ENCODE peak calls at places on chromosome 5, in five cellular contexts. A is adrenal gland, T is body of pancreas, H is A549, S is sigmoid colon. D is an unnamed sample.

GRCh38 chr5:127112347-127112864 is 39.1 kb upstream of the C5orf63 start:
- DNase-seq in S (no peak), H (no peak), T (no peak), A (no peak), D (no peak)

GRCh38 chr5:6707852-6708251 is 5.4 kb upstream of the TENT4A start:
- DNase-seq in T (no peak), H (no peak), S (no peak), A (no peak), D (no peak)

GRCh38 chr5:31530541-31531265 is 1.2 kb downstream of the DROSHA start:
- DNase-seq in S (no peak), H (no peak), T (no peak), A (no peak), D (no peak)

GRCh38 chr5:112146323-112146848 is 272.7 kb downstream of the EPB41L4A start:
- DNase-seq in H (no peak), T (no peak), S (peak), A (peak), D (no peak)

GRCh38 chr5:61398440-61398839 is 66.4 kb downstream of the ZSWIM6 start:
- DNase-seq in T (no peak), S (no peak), A (no peak), H (no peak), D (no peak)

GRCh38 chr5:132782101-132782500 is 5.1 kb upstream of the SEPTIN8 start:
- DNase-seq in T (no peak), S (peak), H (no peak), A (no peak), D (no peak)

GRCh38 chr5:91632871-91633270 is 249.8 kb upstream of the ARRDC3 start:
- DNase-seq in S (no peak), H (peak), T (no peak), A (no peak), D (no peak)

GRCh38 chr5:138140268-138140667 is 1.0 kb upstream of the NME5 start:
- DNase-seq in S (no peak), A (no peak), T (no peak), H (no peak), D (no peak)

GRCh38 chr5:179869101-179869500 is 10.5 kb upstream of the MRNIP start:
- DNase-seq in A (no peak), H (no peak), S (peak), T (no peak), D (no peak)

GRCh38 chr5:60997721-60998120 is 52.7 kb downstream of the NDUFAF2 start:
- DNase-seq in T (no peak), A (no peak), H (no peak), S (no peak), D (no peak)

GRCh38 chr5:59746261-59746765 is 147.2 kb downstream of the PDE4D start:
- DNase-seq in A (no peak), T (no peak), S (peak), H (peak), D (no peak)

GRCh38 chr5:81234299-81234698 is 1.2 kb downstream of the CKMT2 start:
- DNase-seq in A (no peak), H (no peak), T (no peak), S (no peak), D (no peak)

GRCh38 chr5:136007271-136007670 is 21.5 kb upstream of the TGFBI start:
- DNase-seq in H (no peak), S (no peak), A (no peak), T (no peak), D (no peak)

GRCh38 chr5:111976705-111977104 is 219.7 kb upstream of the NREP start:
- DNase-seq in S (no peak), T (no peak), H (no peak), A (no peak), D (no peak)

GRCh38 chr5:133713746-133714145 is 101.4 kb upstream of the FSTL4 start:
- DNase-seq in A (no peak), T (no peak), H (no peak), S (no peak), D (no peak)

GRCh38 chr5:149961186-149961685 is 678 bp downstream of the SLC26A2 start:
- DNase-seq in S (no peak), A (no peak), T (no peak), H (no peak), D (no peak)

DNA sequence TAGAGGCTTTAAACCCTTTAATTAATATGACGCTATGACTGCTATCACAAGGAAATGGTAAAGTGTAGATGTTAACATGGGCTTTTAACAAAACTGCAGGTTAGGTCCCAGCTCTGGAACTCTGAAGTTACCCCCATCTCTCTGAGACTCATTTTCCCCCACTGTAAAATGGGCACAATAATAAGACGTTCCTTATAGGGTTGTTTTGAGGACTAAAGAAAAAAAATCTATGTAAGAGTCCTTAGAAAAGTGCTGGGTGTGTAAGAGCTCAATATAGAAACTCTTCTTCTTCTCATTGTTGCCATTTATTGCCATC is 45.8 kb upstream of the STK32A start:
- DNase-seq in T (no peak), H (no peak), A (no peak), S (no peak), D (no peak)
- TF ChIP-seq CTCF in T (no peak), H (no peak), A (no peak), S (no peak), D (no peak)

GRCh38 chr5:168590666-168591065 is 11.5 kb upstream of the PANK3 start:
- DNase-seq in T (no peak), S (no peak), H (no peak), A (no peak), D (no peak)

GRCh38 chr5:168592014-168592368 is 12.8 kb upstream of the PANK3 start:
- DNase-seq in T (peak), H (peak), S (no peak), A (peak), D (no peak)

GRCh38 chr5:168596927-168597326 is 17.8 kb upstream of the PANK3 start:
- DNase-seq in A (no peak), H (no peak), S (no peak), T (no peak), D (no peak)

GRCh38 chr5:168587987-168588386 is 8.8 kb upstream of the PANK3 start:
- DNase-seq in A (no peak), H (no peak), S (no peak), T (no peak), D (no peak)

DNA sequence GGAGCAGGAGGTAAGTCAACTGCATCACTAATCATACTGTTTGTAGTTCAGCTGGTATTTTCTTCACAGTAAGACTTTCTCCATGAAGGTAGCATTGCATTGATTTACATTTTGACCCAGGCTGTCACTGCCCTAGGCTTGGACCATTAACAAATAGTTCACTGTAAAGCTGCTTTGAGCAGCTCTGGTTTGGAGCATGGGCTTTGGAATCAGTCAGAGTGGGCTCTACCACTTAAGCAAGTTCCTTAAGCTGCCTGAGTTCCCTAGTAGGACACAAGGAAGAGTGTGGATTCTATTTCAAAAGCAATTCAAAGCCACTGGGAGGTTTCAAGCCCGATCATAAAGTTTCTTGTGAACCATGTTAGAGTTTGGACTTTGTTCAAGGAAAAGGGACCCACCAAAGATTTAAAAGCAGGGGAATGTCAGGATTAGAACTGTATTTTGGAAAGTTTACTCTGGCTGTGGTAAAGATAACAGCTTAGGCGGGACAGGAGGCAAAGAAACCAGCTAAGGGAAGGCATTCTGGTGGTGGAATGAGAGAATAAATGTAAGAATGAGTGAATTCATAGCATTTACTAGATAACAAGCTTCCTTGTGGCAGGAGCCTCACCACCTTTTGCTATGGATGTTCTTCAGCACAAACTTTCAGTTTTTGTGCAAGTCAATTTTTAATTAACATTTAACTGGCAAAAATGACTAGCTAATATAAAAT is 12.3 kb upstream of the PANK3 start:
- DNase-seq in T (no peak), H (no peak), S (no peak), A (no peak), D (no peak)
- TF ChIP-seq POLR2A in T (no peak), H (no peak), S (no peak), A (no peak), D (no peak)

DNA sequence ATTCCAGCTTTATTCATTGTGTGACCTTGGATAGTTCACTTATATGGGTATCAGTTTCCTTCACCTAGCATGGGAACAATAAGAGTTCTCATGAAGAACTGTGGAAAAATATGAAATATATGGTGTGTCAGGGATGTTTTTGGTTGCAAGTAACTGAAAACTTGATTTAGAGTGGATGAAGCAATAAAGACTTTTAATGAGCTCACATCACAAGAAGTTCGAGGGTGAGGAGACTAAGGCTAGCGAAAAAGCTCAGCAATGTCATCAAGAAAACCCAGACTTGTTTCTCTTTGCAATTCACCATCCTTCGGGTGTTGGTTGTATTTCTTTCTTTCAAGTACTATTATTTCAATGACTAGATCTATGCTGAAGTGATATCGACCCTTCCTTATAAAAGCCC is 124.3 kb upstream of the STC2 start:
- DNase-seq in H (no peak), A (no peak), T (no peak), S (no peak), D (no peak)
- H3K27ac ChIP-seq in H (peak), A (peak), T (peak), S (no peak), D (no peak)

DNA sequence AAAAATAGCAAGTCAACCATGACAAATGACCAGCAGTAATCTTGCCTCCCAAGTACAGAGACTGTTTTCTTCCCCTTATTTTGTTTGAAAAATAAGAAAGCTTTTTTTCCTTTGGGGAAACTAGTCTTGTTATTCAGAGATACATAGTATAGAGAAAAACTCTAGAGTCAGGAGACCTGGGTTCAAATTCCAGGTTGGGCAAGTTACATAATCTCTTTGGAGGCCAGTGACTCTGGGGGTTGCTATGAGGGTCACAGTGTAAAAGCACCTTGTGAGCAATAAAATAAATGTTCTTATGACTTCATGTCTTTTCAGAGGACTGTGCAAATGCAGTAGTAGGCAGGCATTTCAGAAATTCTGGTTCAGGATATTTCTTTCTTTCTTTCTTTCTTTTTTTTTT is 71.5 kb downstream of the GDNF start:
- DNase-seq in T (no peak), A (no peak), H (no peak), S (no peak), D (no peak)
- TF ChIP-seq CTCF in T (no peak), A (no peak), H (no peak), S (no peak), D (no peak)

GRCh38 chr5:36657563-36657995 is 51.2 kb downstream of the SLC1A3 start:
- DNase-seq in T (peak), A (peak), H (peak), S (peak), D (peak)
- TF ChIP-seq POLR2A in T (no peak), A (no peak), H (no peak), S (no peak), D (no peak)

DNA sequence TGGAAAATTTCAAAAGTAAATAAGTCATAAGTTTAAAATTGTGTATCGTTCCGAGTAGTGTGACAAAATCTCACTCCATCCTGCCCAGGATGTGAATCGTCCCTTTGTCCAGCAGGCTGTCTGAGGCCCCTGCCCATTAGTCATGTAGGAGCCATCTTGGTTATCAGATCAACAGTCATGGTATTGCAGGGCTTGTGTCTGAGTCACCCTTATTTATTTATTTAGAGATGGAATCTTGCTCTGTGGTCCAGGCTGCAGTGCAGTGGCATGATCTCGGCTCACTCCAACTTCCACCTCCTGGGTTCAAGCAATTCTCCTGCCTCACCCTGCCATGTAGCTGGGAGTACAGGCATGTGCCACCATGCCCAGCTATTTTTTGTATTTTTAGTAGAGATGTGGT is 30.2 kb downstream of the ITGA2 start:
- DNase-seq in S (no peak), A (peak), T (no peak), H (peak), D (no peak)
- H3K27ac ChIP-seq in S (no peak), A (no peak), T (no peak), H (peak), D (no peak)

DNA sequence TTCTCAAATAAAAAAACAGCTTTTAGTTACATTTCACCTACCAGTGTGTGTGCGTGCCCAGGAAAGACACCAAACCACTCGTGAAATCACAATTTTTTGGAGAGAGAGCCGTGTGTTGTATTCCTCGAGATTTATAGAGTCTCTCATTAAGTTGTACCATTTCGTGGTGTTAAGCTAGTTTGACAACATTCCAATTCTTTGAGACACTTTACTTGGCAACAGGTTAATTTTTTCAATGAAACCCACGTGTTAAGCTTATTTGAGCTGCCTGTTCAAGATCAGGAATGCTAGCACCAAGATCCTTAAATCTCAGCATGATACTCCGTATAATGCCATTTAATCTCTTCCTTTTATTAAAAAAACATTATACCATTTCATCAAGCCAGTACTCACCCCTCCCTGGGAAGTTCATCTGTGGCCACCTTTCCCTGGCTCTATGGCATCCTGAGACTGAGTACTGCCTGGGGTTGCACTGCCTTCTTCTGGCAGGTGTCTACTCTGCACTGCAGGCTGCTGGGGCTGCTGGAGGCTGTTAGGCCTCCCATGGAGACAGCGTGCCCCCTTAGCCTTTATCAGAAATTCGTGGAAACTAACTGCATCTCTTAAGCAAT is 143.7 kb downstream of the ARHGAP26 start:
- DNase-seq in S (no peak), T (no peak), H (no peak), A (no peak), D (no peak)
- TF ChIP-seq CTCF in S (no peak), T (no peak), H (no peak), A (no peak), D (no peak)

DNA sequence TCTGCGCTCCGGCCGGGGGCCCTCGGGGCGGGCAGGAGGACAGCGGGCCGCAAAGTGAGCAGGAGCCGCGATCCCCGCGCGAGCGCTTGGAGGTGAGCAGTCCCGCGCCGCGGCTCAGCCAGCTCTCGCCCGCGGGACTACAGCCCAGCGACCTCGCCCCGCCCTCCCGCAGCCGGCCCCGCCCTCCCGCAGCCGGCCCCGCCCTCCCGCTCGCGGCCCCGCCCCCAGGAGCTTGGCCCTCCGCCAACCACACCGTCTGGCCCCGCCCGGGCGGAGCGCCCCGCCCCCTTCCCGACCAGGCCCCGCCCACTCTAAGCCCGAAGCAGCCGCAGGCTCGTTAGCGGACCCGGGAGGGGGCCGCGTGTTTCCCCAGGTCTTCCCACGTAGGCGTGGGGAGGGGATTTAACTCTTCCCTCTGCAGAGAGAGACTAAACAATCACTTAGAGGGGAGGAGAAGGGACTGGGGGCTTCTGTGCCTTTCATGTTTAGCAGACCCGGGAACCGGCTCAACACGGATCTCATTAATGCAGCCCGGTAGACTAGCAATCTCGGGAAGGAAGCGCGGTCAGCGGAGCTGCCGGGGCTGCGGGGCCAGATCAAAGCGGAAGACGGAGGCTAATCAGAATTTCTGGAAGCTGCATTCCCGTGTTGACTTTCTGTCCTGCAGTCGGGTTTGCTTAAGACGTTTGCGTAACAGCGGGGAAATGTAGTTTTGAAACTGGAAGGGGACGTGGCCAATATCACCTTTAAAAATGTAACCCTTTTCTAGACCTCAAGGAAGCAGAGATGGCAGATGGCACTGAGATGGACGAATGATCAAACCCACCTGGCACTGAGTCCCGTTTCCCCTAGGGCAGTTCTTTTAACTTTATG is at the start of gene MYO10:
- DNase-seq in S (peak), T (peak), A (peak), H (peak), D (peak)
- TF ChIP-seq POLR2A in S (no peak), T (peak), A (no peak), H (peak), D (peak)

GRCh38 chr5:52894451-52894850 is 94.7 kb upstream of the ITGA2 start:
- DNase-seq in S (no peak), H (no peak), T (no peak), A (no peak), D (no peak)
- H3K27ac ChIP-seq in S (peak), H (no peak), T (no peak), A (peak), D (no peak)